ENCODE peak calls at places on chromosomes 7 and 10, in eight cellular contexts. N, S, V, E, Y, X, U and T are unnamed samples.

GRCh38 chr7:99625321-99625720 is 8.6 kb downstream of the ZSCAN25 start:
- DNase-seq in X (no peak), N (no peak), E (no peak), U (no peak), Y (no peak), S (no peak), V (no peak), T (no peak)

GRCh38 chr10:102565793-102566192 is 62.0 kb downstream of the SUFU start:
- DNase-seq in U (no peak), N (no peak), E (no peak), X (no peak), S (no peak), Y (no peak), V (no peak), T (no peak)

GRCh38 chr7:116802784-116803183 is 59.6 kb upstream of the CAPZA2 start:
- DNase-seq in V (peak), N (peak), Y (no peak), E (no peak), X (peak), U (peak), S (peak), T (peak)

GRCh38 chr10:122656308-122656705 is 43.3 kb downstream of the C10orf120 start:
- DNase-seq in V (no peak), N (no peak), Y (no peak), S (peak), E (no peak), U (no peak), X (no peak), T (no peak)

GRCh38 chr7:82156168-82156567 is 287.4 kb downstream of the CACNA2D1 start:
- DNase-seq in X (peak), V (no peak), U (no peak), Y (no peak), E (no peak), S (no peak), N (no peak), T (no peak)

GRCh38 chr7:80703272-80703671 is 64.8 kb downstream of the CD36 start:
- DNase-seq in E (no peak), U (no peak), X (no peak), N (no peak), V (no peak), Y (no peak), S (no peak), T (no peak)

GRCh38 chr7:151588982-151589381 is 69.3 kb upstream of the RHEB start:
- DNase-seq in Y (no peak), X (no peak), N (no peak), V (no peak), U (no peak), E (no peak), S (no peak), T (no peak)

GRCh38 chr7:79340212-79340611 is 113.3 kb downstream of the MAGI2 start:
- DNase-seq in X (no peak), Y (no peak), V (no peak), N (no peak), E (no peak), U (no peak), S (no peak), T (no peak)

GRCh38 chr10:94602729-94603515 is 57.3 kb downstream of the HELLS start:
- DNase-seq in V (no peak), X (no peak), N (no peak), S (no peak), Y (no peak), E (no peak), U (no peak), T (no peak)

GRCh38 chr7:32171248-32171647 is 101.0 kb upstream of the PDE1C start:
- DNase-seq in V (no peak), N (no peak), Y (no peak), U (no peak), X (no peak), E (no peak), S (no peak), T (no peak)

GRCh38 chr10:121171825-121172224 is 320.7 kb downstream of the WDR11 start:
- DNase-seq in X (no peak), Y (no peak), E (no peak), N (no peak), U (no peak), V (no peak), S (no peak), T (no peak)

GRCh38 chr7:99499356-99499712 is 747 bp downstream of the ZNF394 start:
- DNase-seq in X (no peak), Y (no peak), U (peak), N (no peak), S (no peak), E (no peak), V (peak), T (no peak)

GRCh38 chr7:5597772-5598171 is 174.1 kb upstream of the TNRC18 start:
- DNase-seq in S (peak), X (no peak), N (no peak), Y (no peak), U (no peak), V (no peak), E (no peak), T (no peak)

GRCh38 chr7:2959828-2960599 is 83.7 kb downstream of the CARD11 start:
- DNase-seq in S (no peak), U (no peak), X (no peak), E (no peak), V (no peak), N (no peak), Y (no peak), T (no peak)

GRCh38 chr7:126185959-126186580 is 1066.7 kb downstream of the GRM8 start:
- DNase-seq in V (no peak), Y (no peak), E (no peak), S (no peak), X (no peak), N (no peak), U (no peak), T (no peak)

GRCh38 chr7:130278892-130279690 is 12.4 kb downstream of the CPA2 start:
- DNase-seq in E (no peak), U (no peak), N (no peak), Y (no peak), S (peak), X (no peak), V (no peak), T (no peak)

GRCh38 chr10:121015916-121016315 is 164.8 kb downstream of the WDR11 start:
- DNase-seq in U (no peak), V (no peak), N (no peak), Y (no peak), E (no peak), X (no peak), S (no peak), T (no peak)

GRCh38 chr7:150398108-150398964 is 19.2 kb downstream of the ZNF775 start:
- DNase-seq in E (no peak), Y (no peak), U (no peak), V (no peak), X (no peak), S (no peak), N (no peak), T (no peak)

GRCh38 chr10:79937661-79938226 is 11.2 kb downstream of the SFTPD start:
- DNase-seq in X (no peak), U (no peak), E (peak), V (no peak), N (no peak), S (no peak), Y (no peak), T (peak)

GRCh38 chr7:42734568-42734967 is 177.3 kb downstream of the C7orf25 start:
- DNase-seq in U (no peak), X (no peak), N (no peak), Y (no peak), S (peak), E (no peak), V (no peak), T (no peak)

GRCh38 chr10:34476607-34477006 is 338.5 kb downstream of the PARD3 start:
- DNase-seq in E (no peak), N (no peak), V (no peak), X (no peak), Y (no peak), U (no peak), S (no peak), T (no peak)

GRCh38 chr10:511101-511848 is 178.2 kb downstream of the DIP2C start:
- DNase-seq in E (peak), X (peak), S (peak), Y (peak), V (peak), U (peak), N (peak), T (peak)

GRCh38 chr10:129622736-129623135 is 155.7 kb downstream of the MGMT start:
- DNase-seq in E (no peak), S (no peak), U (no peak), V (no peak), X (no peak), Y (no peak), N (no peak), T (no peak)

GRCh38 chr10:100882681-100883321 is 30.0 kb upstream of the SLF2 start:
- DNase-seq in N (no peak), Y (no peak), U (no peak), X (no peak), E (no peak), S (peak), V (no peak), T (no peak)

GRCh38 chr10:24806262-24806661 is 82.6 kb upstream of the ARHGAP21 start:
- DNase-seq in S (no peak), V (no peak), X (no peak), U (no peak), N (no peak), E (no peak), Y (no peak), T (no peak)

GRCh38 chr7:69067397-69067796 is 530.9 kb upstream of the AUTS2 start:
- DNase-seq in E (no peak), X (no peak), V (no peak), U (no peak), S (no peak), Y (no peak), N (no peak), T (no peak)

GRCh38 chr10:52019656-52020055 is 294.4 kb upstream of the DKK1 start:
- DNase-seq in Y (no peak), N (no peak), E (no peak), V (no peak), X (no peak), S (no peak), U (no peak), T (no peak)

GRCh38 chr10:74738985-74739567 is 87.3 kb upstream of the KAT6B start:
- DNase-seq in V (no peak), S (peak), X (no peak), E (no peak), U (peak), Y (no peak), N (peak), T (peak)

GRCh38 chr10:124294811-124295770 is 123.6 kb downstream of the OAT start:
- DNase-seq in Y (no peak), U (no peak), V (no peak), N (no peak), S (no peak), E (no peak), X (no peak), T (no peak)

GRCh38 chr7:140478361-140479061 is 794 bp downstream of the MKRN1 start:
- DNase-seq in S (no peak), N (peak), U (peak), V (peak), E (no peak), Y (peak), X (peak), T (peak)

GRCh38 chr7:67777119-67777518 is 780.5 kb downstream of the TYW1 start:
- DNase-seq in E (no peak), S (no peak), U (no peak), V (no peak), Y (no peak), X (no peak), N (no peak), T (no peak)

GRCh38 chr7:151888716-151889115 is 11.8 kb upstream of the PRKAG2 start:
- DNase-seq in U (no peak), N (no peak), X (no peak), S (no peak), V (no peak), Y (no peak), E (no peak), T (no peak)

GRCh38 chr7:79304711-79305110 is 148.8 kb downstream of the MAGI2 start:
- DNase-seq in Y (no peak), N (no peak), S (no peak), E (no peak), U (no peak), X (no peak), V (no peak), T (no peak)

GRCh38 chr7:27223941-27224590 is 18.5 kb upstream of the EVX1 start:
- DNase-seq in E (no peak), N (no peak), V (no peak), U (no peak), S (no peak), Y (no peak), X (no peak), T (no peak)

GRCh38 chr7:127239814-127240213 is 12.9 kb downstream of the GRM8 start:
- DNase-seq in S (no peak), E (no peak), Y (no peak), U (no peak), N (peak), X (no peak), V (no peak), T (no peak)

GRCh38 chr7:117825132-117825531 is 48.1 kb downstream of the CTTNBP2 start:
- DNase-seq in Y (no peak), S (peak), V (no peak), X (no peak), E (no peak), U (no peak), N (no peak), T (no peak)